ENCODE peak calls at places on chromosomes 1 and 21, in six cellular contexts. M is HCT116, J is MM.1S, Q is neural progenitor cell, T is PC-3, P is SK-N-SH. W is an unnamed sample.

GRCh38 chr1:230067441-230067870 is 418 bp downstream of the GALNT2 start:
- DNase-seq in J (peak; percentile 28), Q (peak; percentile 67), M (no peak), T (peak; percentile 49), P (peak; percentile 87), W (peak; percentile 74)

GRCh38 chr1:157993179-157994080 is at the start of gene KIRREL1:
- DNase-seq in M (no peak), J (peak; percentile 16), P (peak; percentile 52), T (peak; percentile 66), Q (peak; percentile 76), W (peak; percentile 80)

GRCh38 chr1:117646007-117646913 is 40.4 kb downstream of the TENT5C start:
- DNase-seq in T (no peak), M (no peak), J (no peak), Q (no peak), P (no peak), W (peak; percentile 33)

GRCh38 chr1:42935313-42935624 is 23.4 kb downstream of the SLC2A1 start:
- DNase-seq in T (no peak), P (no peak), J (peak; percentile 48), M (no peak), Q (no peak), W (no peak)

GRCh38 chr21:42568377-42568776 is 54.7 kb downstream of the SLC37A1 start:
- DNase-seq in M (no peak), P (no peak), Q (no peak), T (no peak), J (no peak), W (no peak)

GRCh38 chr1:66526036-66526435 is 7.9 kb upstream of the SGIP1 start:
- DNase-seq in P (no peak), M (no peak), Q (no peak), T (no peak), J (no peak), W (no peak)

GRCh38 chr1:32920833-32921232 is 19.6 kb upstream of the TMEM54 start:
- DNase-seq in Q (no peak), T (no peak), J (no peak), M (no peak), P (no peak), W (no peak)

GRCh38 chr1:114466334-114467014 is 44.5 kb downstream of the TRIM33 start:
- DNase-seq in J (no peak), T (no peak), M (no peak), P (no peak), Q (no peak), W (no peak)

GRCh38 chr1:204431310-204432184 is 19.9 kb upstream of the PPP1R15B start:
- DNase-seq in M (no peak), Q (peak; percentile 84), T (peak; percentile 93), J (peak; percentile 82), P (peak; percentile 83), W (peak; percentile 85)

GRCh38 chr1:93005252-93005598 is 44.0 kb upstream of the DIPK1A start:
- DNase-seq in P (no peak), T (no peak), Q (no peak), M (no peak), J (peak; percentile 60), W (no peak)

GRCh38 chr1:32464191-32464715 is 619 bp upstream of the ZBTB8B start:
- DNase-seq in P (peak; percentile 33), T (no peak), Q (peak; percentile 62), J (no peak), M (no peak), W (peak; percentile 52)

GRCh38 chr21:39681845-39682244 is 63.1 kb upstream of the IGSF5 start:
- DNase-seq in J (no peak), M (no peak), T (no peak), P (no peak), Q (no peak), W (peak; percentile 73)

GRCh38 chr21:39386194-39386593 is 37.3 kb upstream of the HMGN1 start:
- DNase-seq in Q (no peak), J (no peak), P (no peak), T (no peak), M (no peak), W (no peak)

GRCh38 chr1:236440373-236440772 is 46.3 kb downstream of the EDARADD start:
- DNase-seq in J (no peak), T (no peak), Q (no peak), P (no peak), M (no peak), W (no peak)

GRCh38 chr1:116853680-116854191 is 56.0 kb upstream of the PTGFRN start:
- DNase-seq in T (peak; percentile 97), J (peak; percentile 31), Q (peak; percentile 30), M (peak; percentile 42), P (peak; percentile 28), W (peak; percentile 86)

GRCh38 chr1:162283657-162284056 is 93.0 kb downstream of the SPATA46 start:
- DNase-seq in T (no peak), J (no peak), M (no peak), P (no peak), Q (no peak), W (no peak)

GRCh38 chr1:201065686-201066085 is 42.2 kb upstream of the KIF21B start:
- DNase-seq in M (no peak), J (no peak), T (no peak), P (no peak), Q (no peak), W (no peak)

GRCh38 chr1:115874497-115874896 is 33.6 kb upstream of the NHLH2 start:
- DNase-seq in Q (no peak), T (no peak), M (no peak), P (no peak), J (no peak), W (no peak)

GRCh38 chr1:207654320-207654719 is 9.4 kb downstream of the CR1L start:
- DNase-seq in M (no peak), T (peak; percentile 58), J (no peak), Q (no peak), P (no peak), W (peak; percentile 31)

GRCh38 chr1:177741476-177741875 is 228.4 kb downstream of the SEC16B start:
- DNase-seq in Q (peak; percentile 4), T (no peak), P (no peak), J (no peak), M (no peak), W (no peak)

GRCh38 chr1:57204091-57204490 is 219.8 kb downstream of the DAB1 start:
- DNase-seq in Q (no peak), T (no peak), J (no peak), P (no peak), M (no peak), W (no peak)

GRCh38 chr1:21216835-21217811 is 40.4 kb upstream of the EIF4G3 start:
- DNase-seq in T (peak; percentile 78), P (peak; percentile 67), M (peak; percentile 38), J (peak; percentile 63), Q (peak; percentile 78), W (peak; percentile 57)

GRCh38 chr21:34930971-34931370 is 118.1 kb downstream of the RUNX1 start:
- DNase-seq in M (no peak), P (no peak), T (no peak), J (no peak), Q (no peak), W (peak; percentile 64)

GRCh38 chr1:80403472-80403893 is 1397.0 kb upstream of the ADGRL4 start:
- DNase-seq in M (no peak), Q (no peak), J (no peak), T (no peak), P (peak; percentile 48), W (no peak)

GRCh38 chr1:80401757-80402156 is 1395.2 kb upstream of the ADGRL4 start:
- DNase-seq in P (no peak), M (no peak), J (no peak), T (no peak), Q (no peak), W (no peak)

DNA sequence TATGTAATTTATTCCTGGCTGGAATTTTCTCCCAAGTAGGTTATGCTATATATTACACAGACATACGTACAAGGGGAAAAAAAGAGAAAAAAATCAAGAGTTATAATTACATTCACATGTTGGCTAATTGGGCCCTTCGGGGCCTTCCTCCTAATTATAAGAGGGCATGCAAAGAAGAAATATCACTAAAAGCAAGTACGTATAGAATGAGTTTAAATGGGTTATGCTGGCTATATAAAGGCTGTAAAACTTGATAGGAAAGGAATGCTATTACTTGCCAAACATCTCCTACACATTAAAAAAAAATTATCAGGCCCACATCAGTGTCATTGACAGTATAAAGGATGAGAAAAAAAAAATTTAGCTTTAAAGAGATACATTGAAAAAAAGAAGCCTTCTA is 1396.1 kb upstream of the ADGRL4 start:
- DNase-seq in Q (no peak), P (peak; percentile 8), J (no peak), T (no peak), M (no peak), W (no peak)
- H3K9ac ChIP-seq in Q (no peak overlapping the region), P (no peak overlapping the region), J (no peak overlapping the region), T (no peak overlapping the region), M (no peak overlapping the region), W (no peak overlapping the region)

GRCh38 chr1:156129687-156130577 is 15.4 kb downstream of the LMNA start:
- DNase-seq in P (peak; percentile 90), Q (peak; percentile 81), M (peak; percentile 93), J (peak; percentile 79), T (peak; percentile 100), W (peak; percentile 96)

GRCh38 chr1:156128749-156129682 is 14.5 kb downstream of the LMNA start:
- DNase-seq in Q (no peak), M (no peak), T (peak; percentile 37), J (no peak), P (no peak), W (peak; percentile 81)

GRCh38 chr1:156126701-156127534 is 12.4 kb downstream of the LMNA start:
- DNase-seq in J (peak; percentile 84), Q (no peak), T (peak; percentile 95), P (no peak), M (peak; percentile 70), W (peak; percentile 98)

GRCh38 chr1:156134716-156135435 is 18.5 kb upstream of the SEMA4A start:
- DNase-seq in Q (no peak), T (no peak), J (no peak), P (no peak), M (no peak), W (no peak)

DNA sequence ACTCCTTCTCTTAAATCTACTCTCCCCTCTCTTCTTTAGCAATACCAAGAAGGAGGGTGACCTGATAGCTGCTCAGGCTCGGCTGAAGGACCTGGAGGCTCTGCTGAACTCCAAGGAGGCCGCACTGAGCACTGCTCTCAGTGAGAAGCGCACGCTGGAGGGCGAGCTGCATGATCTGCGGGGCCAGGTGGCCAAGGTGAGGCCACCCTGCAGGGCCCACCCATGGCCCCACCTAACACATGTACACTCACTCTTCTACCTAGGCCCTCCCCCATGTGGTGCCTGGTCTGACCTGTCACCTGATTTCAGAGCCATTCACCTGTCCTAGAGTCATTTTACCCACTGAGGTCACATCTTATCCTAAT is 16.0 kb downstream of the LMNA start:
- DNase-seq in T (no peak), P (no peak), M (no peak), J (no peak), Q (no peak), W (no peak)
- H4K20me1 ChIP-seq in T (peaks cover 26% of the 10 kb centered on the region), P (peaks cover 86% of the 10 kb centered on the region), M (no peaks in the 10 kb centered on the region), J (no peaks in the 10 kb centered on the region), Q (peaks cover 52% of the 10 kb centered on the region), W (no peaks in the 10 kb centered on the region)

GRCh38 chr1:246631426-246631825 is 65.2 kb downstream of the CNST start:
- DNase-seq in P (no peak), J (no peak), T (no peak), Q (no peak), M (no peak), W (peak; percentile 85)
- TF ChIP-seq EZH2phosphoT487 in P (no peak), J (no peak), T (no peak), Q (no peak), M (no peak), W (no peak)

DNA sequence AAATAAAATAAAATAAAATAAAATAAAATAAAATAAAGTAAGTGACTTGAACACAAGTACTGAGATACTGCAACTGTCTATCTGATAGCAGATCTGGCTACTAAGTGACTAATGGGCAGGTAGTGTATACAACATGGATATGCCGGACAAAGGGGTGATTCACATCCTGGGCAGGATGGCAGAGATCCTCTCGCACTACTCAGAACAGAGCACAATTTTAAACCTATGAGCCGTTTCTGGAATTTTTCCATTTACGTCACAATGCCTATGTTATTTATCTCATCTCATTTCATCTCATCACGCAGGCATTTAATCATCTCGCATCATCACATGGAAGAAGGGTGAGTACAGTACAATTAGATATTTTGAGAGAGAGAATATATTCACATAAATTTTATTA is 233.3 kb upstream of the COA6 start:
- DNase-seq in T (peak; percentile 99), P (no peak), J (no peak), Q (no peak), M (no peak), W (peak; percentile 82)
- H3K9ac ChIP-seq in T (peak overlapping the region; percentile 75), P (no peak overlapping the region), J (no peak overlapping the region), Q (no peak overlapping the region), M (no peak overlapping the region), W (no peak overlapping the region)